ENCODE peak calls at places on chromosome 1, in seven cellular contexts. C, Y, V, K, F, N and D are unnamed samples.

GRCh38 chr1:3283849-3284248 is 170.6 kb upstream of the ARHGEF16 start:
- DNase-seq in V (peak; percentile 60), K (peak; percentile 27), C (no peak), N (no peak), Y (peak; percentile 16), F (no peak), D (peak; percentile 74)

GRCh38 chr1:224720216-224720615 is 104.1 kb downstream of the CNIH3 start:
- DNase-seq in V (no peak), N (no peak), Y (no peak), C (no peak), K (no peak), F (no peak), D (no peak)

GRCh38 chr1:40266786-40267535 is 8.9 kb downstream of the ZMPSTE24 start:
- DNase-seq in V (no peak), C (no peak), K (no peak), F (no peak), N (no peak), Y (no peak), D (no peak)

GRCh38 chr1:155133799-155134281 is 1.8 kb upstream of the SLC50A1 start:
- DNase-seq in N (no peak), C (no peak), V (no peak), F (no peak), K (no peak), Y (no peak), D (no peak)

GRCh38 chr1:42176902-42177519 is 12.5 kb upstream of the GUCA2A start:
- DNase-seq in V (peak; percentile 56), Y (no peak), F (no peak), K (peak; percentile 40), N (no peak), C (no peak), D (no peak)

GRCh38 chr1:26701266-26701994 is 5.6 kb downstream of the ARID1A start:
- DNase-seq in F (no peak), N (no peak), Y (no peak), C (no peak), K (no peak), V (no peak), D (no peak)

GRCh38 chr1:33378976-33379375 is 51.9 kb downstream of the PHC2 start:
- DNase-seq in N (no peak), F (no peak), C (no peak), K (no peak), V (no peak), Y (no peak), D (no peak)

GRCh38 chr1:39659538-39659937 is 12.4 kb downstream of the NT5C1A start:
- DNase-seq in Y (no peak), C (no peak), V (no peak), F (no peak), N (no peak), K (no peak), D (no peak)

GRCh38 chr1:204426035-204426436 is 14.4 kb upstream of the PPP1R15B start:
- DNase-seq in N (no peak), V (no peak), C (no peak), F (peak; percentile 85), Y (no peak), K (peak; percentile 71), D (no peak)

GRCh38 chr1:87728169-87728568 is 399.5 kb downstream of the LMO4 start:
- DNase-seq in N (no peak), C (no peak), K (no peak), Y (no peak), F (no peak), V (no peak), D (no peak)

GRCh38 chr1:182405578-182405977 is 5.1 kb upstream of the TEDDM1 start:
- DNase-seq in N (no peak), F (no peak), Y (no peak), V (no peak), K (no peak), C (no peak), D (no peak)

GRCh38 chr1:6131561-6131960 is 48.6 kb downstream of the CHD5 start:
- DNase-seq in C (no peak), K (no peak), Y (no peak), F (no peak), N (peak; percentile 28), V (no peak), D (no peak)

GRCh38 chr1:67208217-67208616 is 42.0 kb downstream of the IL23R start:
- DNase-seq in F (no peak), Y (no peak), N (no peak), K (no peak), V (no peak), C (no peak), D (no peak)

GRCh38 chr1:67213948-67214347 is 47.7 kb downstream of the IL23R start:
- DNase-seq in Y (no peak), F (no peak), C (no peak), V (no peak), N (no peak), K (no peak), D (no peak)

GRCh38 chr1:67214420-67215174 is 48.3 kb downstream of the IL23R start:
- DNase-seq in N (peak; percentile 44), F (peak; percentile 25), K (no peak), V (peak; percentile 58), C (peak; percentile 24), Y (peak; percentile 29), D (peak; percentile 48)

GRCh38 chr1:67213164-67213563 is 46.9 kb downstream of the IL23R start:
- DNase-seq in Y (no peak), F (no peak), N (no peak), V (no peak), C (no peak), K (peak; percentile 7), D (peak; percentile 17)

GRCh38 chr1:67211589-67212563 is 45.6 kb downstream of the IL23R start:
- DNase-seq in K (peak; percentile 3), C (peak; percentile 15), V (peak; percentile 59), F (peak; percentile 41), N (no peak), Y (peak; percentile 13), D (peak; percentile 42)
- TF ChIP-seq CTCF in K (peak; percentile 49), C (peak; percentile 80), V (peak; percentile 51), F (peak; percentile 48), N (peak; percentile 69), Y (peak; percentile 48), D (peak; percentile 79)

GRCh38 chr1:172095831-172096230 is 254.5 kb downstream of the DNM3 start:
- DNase-seq in C (no peak), K (no peak), V (no peak), N (no peak), Y (no peak), F (no peak), D (no peak)
- TF ChIP-seq CTCF in C (no peak), K (no peak), V (no peak), N (no peak), Y (no peak), F (no peak), D (no peak)

GRCh38 chr1:170354679-170355078 is 177.3 kb upstream of the GORAB start:
- DNase-seq in N (no peak), V (no peak), K (no peak), Y (no peak), F (no peak), C (no peak), D (no peak)
- TF ChIP-seq CTCF in N (no peak), V (no peak), K (no peak), Y (no peak), F (no peak), C (no peak), D (no peak)

GRCh38 chr1:54888080-54888733 is 1.2 kb upstream of the DHCR24 start:
- DNase-seq in C (no peak), K (no peak), N (no peak), V (no peak), Y (no peak), F (no peak), D (no peak)

GRCh38 chr1:54885863-54886723 is 902 bp downstream of the DHCR24 start:
- DNase-seq in V (no peak), F (peak; percentile 84), K (no peak), Y (peak; percentile 55), C (no peak), N (no peak), D (peak; percentile 11)

GRCh38 chr1:54885237-54885679 is 1.7 kb downstream of the DHCR24 start:
- DNase-seq in V (no peak), C (no peak), K (no peak), F (no peak), Y (no peak), N (no peak), D (no peak)

GRCh38 chr1:54887665-54888071 is 673 bp upstream of the DHCR24 start:
- DNase-seq in K (no peak), F (peak; percentile 78), Y (no peak), C (no peak), N (no peak), V (peak; percentile 42), D (peak; percentile 10)

GRCh38 chr1:54886724-54887664 is at the start of gene DHCR24:
- DNase-seq in K (peak; percentile 94), V (peak; percentile 94), C (peak; percentile 39), N (peak; percentile 63), Y (peak; percentile 85), F (peak; percentile 87), D (peak; percentile 86)
- TF ChIP-seq CTCF in K (no peak), V (no peak), C (no peak), N (no peak), Y (no peak), F (no peak), D (no peak)

GRCh38 chr1:190484045-190484444 is 6.4 kb upstream of the BRINP3 start:
- DNase-seq in V (no peak), C (no peak), K (no peak), N (no peak), F (no peak), Y (no peak), D (no peak)
- TF ChIP-seq CTCF in V (no peak), C (no peak), K (no peak), N (no peak), F (no peak), Y (no peak), D (no peak)

GRCh38 chr1:110087812-110088738 is 17.6 kb upstream of the ALX3 start:
- DNase-seq in F (peak; percentile 44), K (peak; percentile 64), V (peak; percentile 68), C (no peak), N (peak; percentile 62), Y (peak; percentile 47), D (peak; percentile 77)
- TF ChIP-seq CTCF in F (peak; percentile 63), K (peak; percentile 42), V (peak; percentile 68), C (peak; percentile 60), N (peak; percentile 79), Y (peak; percentile 78), D (peak; percentile 76)